ENCODE peak calls at places on chromosomes 5 and 9, in ten cellular contexts. L is HCT116, G is PC-3, K is GM23338, U is OCI-LY7, Y is MM.1S, H is SK-N-SH, B is PC-9, E is hepatocyte, W is Karpas-422. N is an unnamed sample. For H3K9me2, the result is how much of the 10 kb centered on the place peaks cover.

GRCh38 chr9:3244963-3245653 is 280.7 kb downstream of the RFX3 start:
- DNase-seq in L (no peak), G (no peak), K (no peak), U (peak), Y (no peak), H (no peak), B (no peak), E (no peak), W (no peak), N (peak)

GRCh38 chr5:140327589-140327988 is 18.8 kb downstream of the HBEGF start:
- DNase-seq in L (no peak), G (peak), K (peak), U (peak), Y (no peak), H (no peak), B (no peak), E (no peak), W (no peak), N (peak)

GRCh38 chr5:132436936-132437335 is 53.6 kb downstream of the IRF1 start:
- DNase-seq in L (no peak), G (no peak), K (no peak), U (no peak), Y (no peak), H (no peak), B (no peak), E (no peak), W (no peak), N (no peak)

GRCh38 chr5:132094393-132095076 is 20.9 kb downstream of the CSF2 start:
- DNase-seq in L (no peak), G (peak), K (no peak), U (no peak), Y (no peak), H (no peak), B (peak), E (peak), W (no peak), N (peak)

GRCh38 chr9:22105005-22105722 is 96.1 kb upstream of the CDKN2B start:
- DNase-seq in L (no peak), G (no peak), K (no peak), U (peak), Y (peak), H (no peak), B (no peak), E (no peak), W (peak), N (no peak)

GRCh38 chr5:148421661-148422060 is 37.9 kb downstream of the FBXO38 start:
- DNase-seq in L (no peak), G (no peak), K (no peak), U (no peak), Y (no peak), H (no peak), B (no peak), E (no peak), W (no peak), N (no peak)

GRCh38 chr9:136232964-136233363 is 12.6 kb downstream of the QSOX2 start:
- DNase-seq in L (no peak), G (no peak), K (no peak), U (no peak), Y (no peak), H (no peak), B (no peak), E (no peak), W (no peak), N (no peak)

GRCh38 chr9:137621131-137621757 is 2.4 kb downstream of the EHMT1 start:
- DNase-seq in L (no peak), G (peak), K (peak), U (peak), Y (peak), H (no peak), B (no peak), E (no peak), W (peak), N (peak)

GRCh38 chr5:131064669-131065371 is 100.2 kb downstream of the HINT1 start:
- DNase-seq in L (no peak), G (no peak), K (no peak), U (no peak), Y (peak), H (no peak), B (no peak), E (no peak), W (no peak), N (no peak)

GRCh38 chr5:157558089-157558595 is 17.4 kb downstream of the ADAM19 start:
- DNase-seq in L (no peak), G (peak), K (no peak), U (no peak), Y (no peak), H (no peak), B (peak), E (no peak), W (no peak), N (peak)

GRCh38 chr5:123360910-123361309 is 62.3 kb downstream of the CEP120 start:
- DNase-seq in L (no peak), G (no peak), K (no peak), U (no peak), Y (no peak), H (no peak), B (no peak), E (no peak), W (no peak), N (no peak)

GRCh38 chr5:119302916-119303897 is 52.6 kb upstream of the TNFAIP8 start:
- DNase-seq in L (no peak), G (peak), K (no peak), U (no peak), Y (no peak), H (no peak), B (peak), E (peak), W (no peak), N (peak)

GRCh38 chr5:114237766-114238165 is 124.1 kb upstream of the KCNN2 start:
- DNase-seq in L (peak), G (peak), K (no peak), U (no peak), Y (peak), H (no peak), B (peak), E (no peak), W (no peak), N (peak)

GRCh38 chr5:74052441-74052840 is 426.4 kb downstream of the ARHGEF28 start:
- DNase-seq in L (no peak), G (peak), K (no peak), U (no peak), Y (no peak), H (no peak), B (no peak), E (no peak), W (no peak), N (no peak)

GRCh38 chr5:1039210-1039548 is 30.6 kb downstream of the NKD2 start:
- DNase-seq in L (no peak), G (no peak), K (no peak), U (no peak), Y (no peak), H (no peak), B (no peak), E (no peak), W (no peak), N (no peak)

GRCh38 chr9:18393340-18394130 is 80.4 kb upstream of the ADAMTSL1 start:
- DNase-seq in L (peak), G (peak), K (no peak), U (no peak), Y (no peak), H (no peak), B (peak), E (peak), W (no peak), N (peak)

GRCh38 chr5:153425914-153426313 is 64.6 kb upstream of the GRIA1 start:
- DNase-seq in L (peak), G (no peak), K (peak), U (peak), Y (no peak), H (no peak), B (no peak), E (no peak), W (peak), N (no peak)

GRCh38 chr5:134114886-134115805 is 665 bp downstream of the TCF7 start:
- DNase-seq in L (no peak), G (no peak), K (peak), U (peak), Y (peak), H (peak), B (peak), E (peak), W (no peak), N (peak)

GRCh38 chr5:65190328-65191053 is 291.2 kb downstream of the ADAMTS6 start:
- DNase-seq in L (no peak), G (peak), K (no peak), U (no peak), Y (no peak), H (no peak), B (no peak), E (no peak), W (no peak), N (peak)

GRCh38 chr9:95157491-95158151 is 159.9 kb downstream of the FANCC start:
- DNase-seq in L (no peak), G (peak), K (no peak), U (no peak), Y (no peak), H (peak), B (peak), E (peak), W (no peak), N (peak)

GRCh38 chr5:30693326-30693725 is 500.2 kb upstream of the CDH6 start:
- DNase-seq in L (no peak), G (no peak), K (no peak), U (no peak), Y (peak), H (no peak), B (no peak), E (no peak), W (no peak), N (no peak)

GRCh38 chr5:73374520-73375235 is 73.9 kb downstream of the FOXD1 start:
- DNase-seq in L (no peak), G (peak), K (no peak), U (no peak), Y (no peak), H (no peak), B (no peak), E (no peak), W (no peak), N (peak)

GRCh38 chr9:120259100-120259499 is 320.9 kb downstream of the CDK5RAP2 start:
- DNase-seq in L (no peak), G (no peak), K (no peak), U (no peak), Y (no peak), H (no peak), B (no peak), E (no peak), W (peak), N (no peak)

GRCh38 chr9:137000177-137000930 is 4.0 kb upstream of the CLIC3 start:
- DNase-seq in L (no peak), G (no peak), K (no peak), U (peak), Y (peak), H (no peak), B (no peak), E (no peak), W (no peak), N (peak)

GRCh38 chr5:135466178-135467050 is 14.3 kb upstream of the TIFAB start:
- DNase-seq in L (peak), G (peak), K (peak), U (no peak), Y (peak), H (peak), B (peak), E (peak), W (peak), N (peak)

GRCh38 chr5:151628112-151628823 is 37.1 kb upstream of the FAT2 start:
- DNase-seq in L (no peak), G (no peak), K (no peak), U (no peak), Y (no peak), H (no peak), B (no peak), E (no peak), W (no peak), N (peak)

GRCh38 chr9:98515506-98516204 is 193.1 kb downstream of the GABBR2 start:
- DNase-seq in L (no peak), G (no peak), K (no peak), U (no peak), Y (no peak), H (no peak), B (no peak), E (no peak), W (no peak), N (no peak)

GRCh38 chr5:72223371-72223770 is 96.7 kb downstream of the MRPS27 start:
- DNase-seq in L (no peak), G (no peak), K (no peak), U (no peak), Y (no peak), H (no peak), B (no peak), E (no peak), W (no peak), N (no peak)

GRCh38 chr5:43190755-43191603 is 1.0 kb upstream of the NIM1K start:
- DNase-seq in L (no peak), G (peak), K (no peak), U (no peak), Y (no peak), H (no peak), B (no peak), E (peak), W (peak), N (peak)

GRCh38 chr5:83562207-83562606 is 90.7 kb downstream of the VCAN start:
- DNase-seq in L (no peak), G (no peak), K (no peak), U (no peak), Y (no peak), H (no peak), B (no peak), E (no peak), W (no peak), N (peak)

GRCh38 chr5:151617383-151617840 is 26.3 kb upstream of the FAT2 start:
- DNase-seq in L (no peak), G (peak), K (no peak), U (no peak), Y (no peak), H (no peak), B (no peak), E (no peak), W (no peak), N (no peak)

GRCh38 chr9:95880011-95880690 is 4.7 kb downstream of the ERCC6L2 start:
- DNase-seq in L (no peak), G (peak), K (no peak), U (no peak), Y (no peak), H (no peak), B (no peak), E (peak), W (no peak), N (peak)

GRCh38 chr5:80713640-80714039 is 58.9 kb upstream of the DHFR start:
- DNase-seq in L (no peak), G (no peak), K (no peak), U (no peak), Y (no peak), H (no peak), B (no peak), E (no peak), W (no peak), N (no peak)

GRCh38 chr9:88937248-88937647 is 54.0 kb upstream of the S1PR3 start:
- DNase-seq in L (no peak), G (no peak), K (no peak), U (no peak), Y (no peak), H (no peak), B (no peak), E (no peak), W (no peak), N (no peak)
- H3K9me2 ChIP-seq in L (under half), G (under half), K (under half), U (under half), Y (under half), H (under half), B (under half), E (under half), W (under half), N (under half)

DNA sequence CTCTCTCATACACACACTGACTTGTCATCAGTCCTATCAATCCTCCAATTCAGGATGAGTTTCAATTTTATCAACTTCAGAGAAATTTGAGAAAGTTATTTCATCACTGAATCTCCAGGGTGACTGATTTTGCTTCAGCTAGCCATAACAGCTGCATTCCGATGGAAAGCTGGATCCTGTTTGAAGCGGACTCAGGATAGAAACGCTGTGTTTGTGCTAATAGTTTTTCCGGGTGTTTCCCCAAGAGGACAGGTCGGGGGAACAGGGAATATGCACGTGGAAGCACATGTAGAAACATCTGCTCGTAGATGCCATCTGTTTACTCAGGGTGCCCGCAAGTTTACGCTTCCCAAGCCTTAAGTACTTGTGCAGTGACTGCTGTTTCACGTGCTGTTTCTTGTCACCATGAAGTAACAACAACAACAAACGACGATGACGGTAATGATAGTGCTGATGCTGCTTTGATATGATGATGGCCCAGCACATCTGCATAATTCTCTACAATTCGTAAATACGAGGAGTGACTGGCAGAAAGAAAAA is 263.7 kb upstream of the DAPK1 start:
- DNase-seq in L (no peak), G (no peak), K (no peak), U (no peak), Y (no peak), H (no peak), B (no peak), E (no peak), W (no peak), N (no peak)
- H3K4me3 ChIP-seq in L (no peak), G (no peak), K (no peak), U (no peak), Y (no peak), H (no peak), B (no peak), E (no peak), W (no peak), N (no peak)

GRCh38 chr9:130687615-130688014 is 6.0 kb upstream of the EXOSC2 start:
- DNase-seq in L (no peak), G (no peak), K (no peak), U (no peak), Y (no peak), H (no peak), B (no peak), E (no peak), W (no peak), N (no peak)
- H3K9me2 ChIP-seq in L (under half), G (under half), K (under half), U (under half), Y (under half), H (under half), B (under half), E (under half), W (under half), N (under half)

DNA sequence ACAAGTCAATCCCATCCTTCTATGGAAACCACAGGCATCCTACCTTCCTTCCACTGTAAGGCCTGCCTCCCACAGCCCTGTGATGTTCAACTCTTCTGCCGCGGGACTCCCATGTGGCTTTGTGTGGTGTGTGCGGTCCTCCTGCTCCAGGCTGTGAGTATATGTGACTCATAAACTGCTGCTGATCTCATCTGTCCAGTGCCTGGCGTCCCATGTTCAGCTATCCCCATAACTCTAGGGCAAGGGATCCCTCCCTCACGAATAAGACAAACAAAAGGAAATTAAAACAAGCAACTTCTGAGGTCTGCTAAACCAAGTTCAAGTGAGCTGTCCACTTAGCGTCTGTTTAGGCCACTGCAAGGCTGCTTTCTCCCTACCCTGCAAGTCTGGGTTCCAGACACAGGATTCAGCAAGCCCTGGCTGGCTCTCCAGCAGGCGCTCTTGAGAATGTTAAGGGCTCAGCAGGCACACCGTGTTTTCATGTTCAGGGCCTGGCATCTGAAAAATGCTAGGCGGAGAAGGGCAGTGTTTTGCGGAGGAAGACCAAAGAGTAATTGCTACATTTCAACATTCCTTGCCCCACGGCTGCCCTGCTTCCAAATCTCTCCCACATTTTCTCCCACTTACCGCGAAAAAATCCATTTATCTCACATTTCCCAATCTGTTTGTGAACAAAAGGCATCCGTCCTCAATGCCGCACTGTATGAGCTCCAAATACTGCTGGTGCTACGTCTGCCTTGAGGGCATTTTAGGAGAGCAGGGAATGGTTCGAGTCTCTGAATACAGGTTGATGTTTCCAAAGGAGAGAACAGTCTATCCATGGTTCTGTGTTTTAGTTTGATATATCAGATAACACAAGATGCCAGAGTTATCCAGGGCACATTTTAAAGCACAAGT is 280.2 kb downstream of the SEMA5A start:
- DNase-seq in L (no peak), G (peak), K (peak), U (no peak), Y (no peak), H (no peak), B (no peak), E (peak), W (no peak), N (peak)
- H3K4me3 ChIP-seq in L (no peak), G (no peak), K (no peak), U (no peak), Y (no peak), H (no peak), B (no peak), E (no peak), W (no peak), N (peak)